ENCODE peak calls at places on chromosomes 12 and 14, in seven cellular contexts. One of them, this sample, is unnamed.

GRCh38 chr14:29503903-29504302 is 423.7 kb downstream of the PRKD1 start:
- DNase-seq in hepatocyte: no peak
- DNase-seq in HCT116: no peak
- DNase-seq in GM23248: no peak
- DNase-seq in GM23338: no peak
- DNase-seq in neural progenitor cell: no peak
- DNase-seq in MM.1S: no peak
- DNase-seq in this sample: no peak

GRCh38 chr12:66041651-66042363 is 88.7 kb downstream of the LLPH start:
- DNase-seq in hepatocyte: no peak
- DNase-seq in HCT116: no peak
- DNase-seq in GM23248: no peak
- DNase-seq in GM23338: no peak
- DNase-seq in neural progenitor cell: no peak
- DNase-seq in MM.1S: no peak
- DNase-seq in this sample: no peak

GRCh38 chr12:28709996-28710685 is 438.9 kb upstream of the FAR2 start:
- DNase-seq in hepatocyte: no peak
- DNase-seq in HCT116: no peak
- DNase-seq in GM23248: peak
- DNase-seq in GM23338: no peak
- DNase-seq in neural progenitor cell: no peak
- DNase-seq in MM.1S: no peak
- DNase-seq in this sample: peak

GRCh38 chr12:106585862-106586534 is 3.2 kb downstream of the RFX4 start:
- DNase-seq in hepatocyte: peak
- DNase-seq in HCT116: no peak
- DNase-seq in GM23248: no peak
- DNase-seq in GM23338: peak
- DNase-seq in neural progenitor cell: peak
- DNase-seq in MM.1S: no peak
- DNase-seq in this sample: no peak

GRCh38 chr14:35818346-35819115 is 7.6 kb upstream of the BRMS1L start:
- DNase-seq in hepatocyte: peak
- DNase-seq in HCT116: no peak
- DNase-seq in GM23248: peak
- DNase-seq in GM23338: peak
- DNase-seq in neural progenitor cell: peak
- DNase-seq in MM.1S: no peak
- DNase-seq in this sample: peak

GRCh38 chr14:93537962-93538361 is 107.2 kb downstream of the UNC79 start:
- DNase-seq in hepatocyte: no peak
- DNase-seq in HCT116: no peak
- DNase-seq in GM23248: no peak
- DNase-seq in GM23338: peak
- DNase-seq in neural progenitor cell: no peak
- DNase-seq in MM.1S: no peak
- DNase-seq in this sample: no peak

GRCh38 chr14:69685217-69685616 is 73.8 kb downstream of the SUSD6 start:
- DNase-seq in hepatocyte: no peak
- DNase-seq in HCT116: no peak
- DNase-seq in GM23248: peak
- DNase-seq in GM23338: no peak
- DNase-seq in neural progenitor cell: no peak
- DNase-seq in MM.1S: no peak
- DNase-seq in this sample: peak

GRCh38 chr14:102018251-102018650 is 53.9 kb downstream of the DYNC1H1 start:
- DNase-seq in hepatocyte: no peak
- DNase-seq in HCT116: no peak
- DNase-seq in GM23248: no peak
- DNase-seq in GM23338: no peak
- DNase-seq in neural progenitor cell: no peak
- DNase-seq in MM.1S: no peak
- DNase-seq in this sample: no peak

GRCh38 chr12:49091056-49091835 is 3.4 kb downstream of the DHH start:
- DNase-seq in hepatocyte: no peak
- DNase-seq in HCT116: no peak
- DNase-seq in GM23248: peak
- DNase-seq in GM23338: peak
- DNase-seq in neural progenitor cell: peak
- DNase-seq in MM.1S: no peak
- DNase-seq in this sample: no peak

GRCh38 chr12:114789276-114789675 is 105.3 kb upstream of the TBX3 start:
- DNase-seq in hepatocyte: no peak
- DNase-seq in HCT116: no peak
- DNase-seq in GM23248: no peak
- DNase-seq in GM23338: no peak
- DNase-seq in neural progenitor cell: no peak
- DNase-seq in MM.1S: no peak
- DNase-seq in this sample: no peak

GRCh38 chr12:114789821-114790220 is 105.8 kb upstream of the TBX3 start:
- DNase-seq in hepatocyte: no peak
- DNase-seq in HCT116: no peak
- DNase-seq in GM23248: no peak
- DNase-seq in GM23338: no peak
- DNase-seq in neural progenitor cell: no peak
- DNase-seq in MM.1S: no peak
- DNase-seq in this sample: no peak

GRCh38 chr12:114794049-114794558 is 110.1 kb upstream of the TBX3 start:
- DNase-seq in hepatocyte: no peak
- DNase-seq in HCT116: no peak
- DNase-seq in GM23248: no peak
- DNase-seq in GM23338: no peak
- DNase-seq in neural progenitor cell: no peak
- DNase-seq in MM.1S: no peak
- DNase-seq in this sample: no peak

GRCh38 chr12:114784526-114784925 is 100.6 kb upstream of the TBX3 start:
- DNase-seq in hepatocyte: no peak
- DNase-seq in HCT116: no peak
- DNase-seq in GM23248: no peak
- DNase-seq in GM23338: no peak
- DNase-seq in neural progenitor cell: no peak
- DNase-seq in MM.1S: no peak
- DNase-seq in this sample: no peak

GRCh38 chr12:114790276-114790675 is 106.3 kb upstream of the TBX3 start:
- DNase-seq in hepatocyte: no peak
- DNase-seq in HCT116: no peak
- DNase-seq in GM23248: no peak
- DNase-seq in GM23338: no peak
- DNase-seq in neural progenitor cell: no peak
- DNase-seq in MM.1S: no peak
- DNase-seq in this sample: no peak
- H2AFZ ChIP-seq in hepatocyte: no peak
- H2AFZ ChIP-seq in HCT116: no peak
- H2AFZ ChIP-seq in GM23248: no peak
- H2AFZ ChIP-seq in GM23338: no peak
- H2AFZ ChIP-seq in neural progenitor cell: no peak
- H2AFZ ChIP-seq in MM.1S: no peak
- H2AFZ ChIP-seq in this sample: no peak

GRCh38 chr12:21618566-21618965 is 13.9 kb upstream of the GYS2 start:
- DNase-seq in hepatocyte: no peak
- DNase-seq in HCT116: no peak
- DNase-seq in GM23248: no peak
- DNase-seq in GM23338: no peak
- DNase-seq in neural progenitor cell: no peak
- DNase-seq in MM.1S: no peak
- DNase-seq in this sample: no peak
- TF ChIP-seq EZH2phosphoT487 in hepatocyte: no peak
- TF ChIP-seq EZH2phosphoT487 in HCT116: no peak
- TF ChIP-seq EZH2phosphoT487 in GM23248: no peak
- TF ChIP-seq EZH2phosphoT487 in GM23338: no peak
- TF ChIP-seq EZH2phosphoT487 in neural progenitor cell: no peak
- TF ChIP-seq EZH2phosphoT487 in MM.1S: no peak
- TF ChIP-seq EZH2phosphoT487 in this sample: no peak

GRCh38 chr14:90062852-90063539 is 1.2 kb downstream of the KCNK13 start:
- DNase-seq in hepatocyte: no peak
- DNase-seq in HCT116: no peak
- DNase-seq in GM23248: no peak
- DNase-seq in GM23338: peak
- DNase-seq in neural progenitor cell: no peak
- DNase-seq in MM.1S: no peak
- DNase-seq in this sample: no peak

GRCh38 chr14:90061849-90062794 is at the start of gene KCNK13:
- DNase-seq in hepatocyte: peak
- DNase-seq in HCT116: no peak
- DNase-seq in GM23248: peak
- DNase-seq in GM23338: peak
- DNase-seq in neural progenitor cell: peak
- DNase-seq in MM.1S: no peak
- DNase-seq in this sample: peak

GRCh38 chr14:90058876-90059458 is 2.8 kb upstream of the KCNK13 start:
- DNase-seq in hepatocyte: no peak
- DNase-seq in HCT116: no peak
- DNase-seq in GM23248: no peak
- DNase-seq in GM23338: no peak
- DNase-seq in neural progenitor cell: no peak
- DNase-seq in MM.1S: no peak
- DNase-seq in this sample: no peak

GRCh38 chr14:90060312-90060964 is 1.4 kb upstream of the KCNK13 start:
- DNase-seq in hepatocyte: peak
- DNase-seq in HCT116: peak
- DNase-seq in GM23248: peak
- DNase-seq in GM23338: peak
- DNase-seq in neural progenitor cell: peak
- DNase-seq in MM.1S: peak
- DNase-seq in this sample: peak

DNA sequence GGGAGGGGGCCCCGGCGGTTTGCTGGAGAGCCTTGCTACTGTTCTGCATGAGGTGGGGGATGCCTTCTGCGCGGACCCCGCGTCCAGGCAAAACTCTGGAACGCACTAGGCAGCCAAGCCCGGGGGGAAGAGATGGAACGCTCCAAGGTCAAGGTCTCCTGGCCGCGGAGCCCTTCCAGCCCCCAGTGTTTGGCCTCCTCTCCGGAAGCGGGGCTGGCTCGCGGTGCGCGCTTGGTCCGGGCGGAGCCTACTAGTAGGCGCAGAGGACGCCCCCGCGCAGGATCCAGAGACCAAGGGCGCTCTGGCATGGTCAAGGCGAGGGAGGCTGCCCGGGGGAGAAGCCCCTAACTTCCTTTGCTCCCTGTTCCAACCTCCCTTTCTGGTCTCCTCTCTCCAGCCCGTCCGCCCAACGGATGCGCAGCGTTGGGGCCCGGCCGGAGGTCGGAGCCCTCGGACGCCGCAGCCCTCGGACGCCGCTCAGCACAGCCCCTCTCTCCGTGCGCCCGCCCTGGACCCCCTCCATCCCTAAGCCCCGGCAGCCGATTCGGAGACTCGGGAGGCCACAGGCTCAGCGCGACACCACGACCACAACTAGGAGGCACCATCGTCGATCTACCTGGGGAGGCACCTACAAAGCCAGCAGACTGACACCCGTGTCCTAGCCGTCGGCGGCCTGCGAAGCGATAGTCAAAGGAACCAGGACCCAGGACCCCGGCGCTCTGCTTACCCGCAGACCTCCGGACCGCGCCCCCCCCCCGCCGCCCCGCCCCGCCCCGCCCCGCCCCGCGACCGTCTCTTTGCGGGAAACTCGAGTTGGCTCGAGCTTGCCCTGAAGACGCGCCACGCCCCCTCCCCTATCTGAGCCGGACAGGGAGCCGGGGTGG is 587 bp upstream of the KCNK13 start:
- DNase-seq in hepatocyte: no peak
- DNase-seq in HCT116: no peak
- DNase-seq in GM23248: peak
- DNase-seq in GM23338: peak
- DNase-seq in neural progenitor cell: peak
- DNase-seq in MM.1S: no peak
- DNase-seq in this sample: no peak
- TF ChIP-seq EZH2 in hepatocyte: peak
- TF ChIP-seq EZH2 in HCT116: no peak
- TF ChIP-seq EZH2 in GM23248: peak
- TF ChIP-seq EZH2 in GM23338: peak
- TF ChIP-seq EZH2 in neural progenitor cell: peak
- TF ChIP-seq EZH2 in MM.1S: no peak
- TF ChIP-seq EZH2 in this sample: no peak

DNA sequence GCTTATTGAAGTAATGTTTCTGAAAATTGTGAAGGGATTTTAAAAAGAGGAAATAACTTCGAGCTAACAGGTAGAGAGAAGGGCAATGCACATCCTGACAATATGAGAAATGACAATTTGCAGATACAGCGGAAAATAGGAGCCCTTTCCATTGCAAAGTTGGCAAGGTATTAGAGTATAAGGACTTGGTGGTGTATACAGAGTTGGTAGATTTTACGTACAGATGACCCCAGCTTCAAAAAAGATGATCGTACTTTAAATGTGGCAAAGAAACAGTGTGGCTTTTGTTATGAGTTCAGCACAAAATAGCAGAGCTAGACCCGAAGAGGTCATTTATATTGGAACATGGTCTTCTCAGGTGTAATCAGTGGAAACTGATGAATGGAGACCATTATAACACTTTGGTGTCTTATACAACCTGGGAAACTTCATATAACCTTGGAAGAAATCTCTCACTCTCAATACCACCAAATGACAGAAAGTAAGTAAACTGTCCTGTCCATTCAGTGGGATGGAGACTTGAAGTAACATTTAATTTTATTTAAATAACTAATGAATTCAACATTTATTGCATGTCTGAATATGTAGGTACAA is 2.3 kb downstream of the CLEC2B start:
- DNase-seq in hepatocyte: no peak
- DNase-seq in HCT116: no peak
- DNase-seq in GM23248: peak
- DNase-seq in GM23338: no peak
- DNase-seq in neural progenitor cell: no peak
- DNase-seq in MM.1S: no peak
- DNase-seq in this sample: no peak
- H2AFZ ChIP-seq in hepatocyte: no peak
- H2AFZ ChIP-seq in HCT116: no peak
- H2AFZ ChIP-seq in GM23248: peak
- H2AFZ ChIP-seq in GM23338: no peak
- H2AFZ ChIP-seq in neural progenitor cell: no peak
- H2AFZ ChIP-seq in MM.1S: no peak
- H2AFZ ChIP-seq in this sample: no peak

DNA sequence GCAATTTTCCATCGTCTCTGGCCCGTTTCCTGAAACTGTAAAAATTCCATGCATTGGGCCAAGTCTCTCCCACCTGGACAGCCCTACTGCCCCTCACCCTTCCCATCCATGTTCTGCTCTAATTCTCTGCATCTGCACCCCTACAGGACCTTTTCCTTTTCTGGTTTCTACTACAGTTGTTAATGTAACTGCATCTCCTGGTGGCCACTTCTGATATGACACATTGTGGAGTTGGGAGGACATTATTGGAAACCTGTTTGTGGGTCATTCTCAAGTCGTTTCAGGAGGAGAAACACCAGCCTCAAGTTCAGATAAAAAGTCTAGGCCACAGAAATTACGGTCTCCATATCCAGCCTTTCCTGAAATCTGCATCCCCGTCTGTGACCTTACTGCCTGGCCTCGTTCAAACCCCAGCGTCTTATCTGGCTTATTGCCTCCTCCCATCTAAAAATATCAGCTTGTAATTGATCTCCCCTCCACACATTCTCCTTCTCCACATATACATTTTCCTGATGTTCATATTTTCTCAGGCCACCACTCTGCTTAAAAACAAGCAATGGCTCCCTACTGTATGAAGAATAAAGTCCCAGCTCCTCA is 37.6 kb downstream of the EMP1 start:
- DNase-seq in hepatocyte: peak
- DNase-seq in HCT116: peak
- DNase-seq in GM23248: peak
- DNase-seq in GM23338: peak
- DNase-seq in neural progenitor cell: peak
- DNase-seq in MM.1S: peak
- DNase-seq in this sample: peak
- TF ChIP-seq EZH2phosphoT487 in hepatocyte: no peak
- TF ChIP-seq EZH2phosphoT487 in HCT116: no peak
- TF ChIP-seq EZH2phosphoT487 in GM23248: no peak
- TF ChIP-seq EZH2phosphoT487 in GM23338: no peak
- TF ChIP-seq EZH2phosphoT487 in neural progenitor cell: no peak
- TF ChIP-seq EZH2phosphoT487 in MM.1S: no peak
- TF ChIP-seq EZH2phosphoT487 in this sample: no peak

This sample was measured in PC-3.